ENCODE peak calls at places on chromosomes 6 and 20, in seven cellular contexts. One of them, this sample, is unnamed.

GRCh38 chr6:35152067-35152707 is 11.0 kb upstream of the TCP11 start:
- DNase-seq in caudate nucleus: no peak
- DNase-seq in activated CD4-positive, CD25-positive, alpha-beta regulatory T cell: no peak
- DNase-seq in foreskin fibroblast: no peak
- DNase-seq in amniotic stem cell: no peak
- DNase-seq in CD8-positive, alpha-beta T cell: no peak
- DNase-seq in activated naive CD8-positive, alpha-beta T cell treated with anti-CD3 and anti-CD28 coated beads, Interleukin-2, amount 10 ng/mL, durations not matched to agents 7 days and 5 days: no peak
- DNase-seq in this sample: no peak

GRCh38 chr20:1281279-1282057 is 15.4 kb downstream of the SNPH start:
- DNase-seq in caudate nucleus: no peak
- DNase-seq in activated CD4-positive, CD25-positive, alpha-beta regulatory T cell: no peak
- DNase-seq in foreskin fibroblast: no peak
- DNase-seq in amniotic stem cell: no peak
- DNase-seq in CD8-positive, alpha-beta T cell: no peak
- DNase-seq in activated naive CD8-positive, alpha-beta T cell treated with anti-CD3 and anti-CD28 coated beads, Interleukin-2, amount 10 ng/mL, durations not matched to agents 7 days and 5 days: no peak
- DNase-seq in this sample: no peak

GRCh38 chr20:61531553-61532345 is 279.7 kb downstream of the CDH4 start:
- DNase-seq in caudate nucleus: no peak
- DNase-seq in activated CD4-positive, CD25-positive, alpha-beta regulatory T cell: no peak
- DNase-seq in foreskin fibroblast: no peak
- DNase-seq in amniotic stem cell: no peak
- DNase-seq in CD8-positive, alpha-beta T cell: no peak
- DNase-seq in activated naive CD8-positive, alpha-beta T cell treated with anti-CD3 and anti-CD28 coated beads, Interleukin-2, amount 10 ng/mL, durations not matched to agents 7 days and 5 days: no peak
- DNase-seq in this sample: no peak

GRCh38 chr6:90712165-90712564 is 125.3 kb upstream of the MAP3K7 start:
- DNase-seq in caudate nucleus: no peak
- DNase-seq in activated CD4-positive, CD25-positive, alpha-beta regulatory T cell: no peak
- DNase-seq in foreskin fibroblast: no peak
- DNase-seq in amniotic stem cell: no peak
- DNase-seq in CD8-positive, alpha-beta T cell: no peak
- DNase-seq in activated naive CD8-positive, alpha-beta T cell treated with anti-CD3 and anti-CD28 coated beads, Interleukin-2, amount 10 ng/mL, durations not matched to agents 7 days and 5 days: no peak
- DNase-seq in this sample: no peak

GRCh38 chr6:157139054-157139708 is 184.1 kb downstream of the TMEM242 start:
- DNase-seq in caudate nucleus: no peak
- DNase-seq in activated CD4-positive, CD25-positive, alpha-beta regulatory T cell: no peak
- DNase-seq in foreskin fibroblast: no peak
- DNase-seq in amniotic stem cell: no peak
- DNase-seq in CD8-positive, alpha-beta T cell: no peak
- DNase-seq in activated naive CD8-positive, alpha-beta T cell treated with anti-CD3 and anti-CD28 coated beads, Interleukin-2, amount 10 ng/mL, durations not matched to agents 7 days and 5 days: no peak
- DNase-seq in this sample: no peak

GRCh38 chr6:167311286-167311685 is 13.6 kb upstream of the TTLL2 start:
- DNase-seq in caudate nucleus: peak; percentile 15
- DNase-seq in activated CD4-positive, CD25-positive, alpha-beta regulatory T cell: no peak
- DNase-seq in foreskin fibroblast: no peak
- DNase-seq in amniotic stem cell: no peak
- DNase-seq in CD8-positive, alpha-beta T cell: no peak
- DNase-seq in activated naive CD8-positive, alpha-beta T cell treated with anti-CD3 and anti-CD28 coated beads, Interleukin-2, amount 10 ng/mL, durations not matched to agents 7 days and 5 days: no peak
- DNase-seq in this sample: no peak

GRCh38 chr20:20734475-20734948 is 22.1 kb upstream of the RALGAPA2 start:
- DNase-seq in caudate nucleus: no peak
- DNase-seq in activated CD4-positive, CD25-positive, alpha-beta regulatory T cell: no peak
- DNase-seq in foreskin fibroblast: no peak
- DNase-seq in amniotic stem cell: no peak
- DNase-seq in CD8-positive, alpha-beta T cell: no peak
- DNase-seq in activated naive CD8-positive, alpha-beta T cell treated with anti-CD3 and anti-CD28 coated beads, Interleukin-2, amount 10 ng/mL, durations not matched to agents 7 days and 5 days: no peak
- DNase-seq in this sample: peak; percentile 12

GRCh38 chr6:83970582-83970981 is 63.0 kb upstream of the MRAP2 start:
- DNase-seq in caudate nucleus: no peak
- DNase-seq in activated CD4-positive, CD25-positive, alpha-beta regulatory T cell: no peak
- DNase-seq in foreskin fibroblast: no peak
- DNase-seq in amniotic stem cell: no peak
- DNase-seq in CD8-positive, alpha-beta T cell: no peak
- DNase-seq in activated naive CD8-positive, alpha-beta T cell treated with anti-CD3 and anti-CD28 coated beads, Interleukin-2, amount 10 ng/mL, durations not matched to agents 7 days and 5 days: no peak
- DNase-seq in this sample: no peak

GRCh38 chr6:106530502-106530901 is 98.8 kb downstream of the RTN4IP1 start:
- DNase-seq in caudate nucleus: no peak
- DNase-seq in activated CD4-positive, CD25-positive, alpha-beta regulatory T cell: no peak
- DNase-seq in foreskin fibroblast: peak; percentile 75
- DNase-seq in amniotic stem cell: no peak
- DNase-seq in CD8-positive, alpha-beta T cell: no peak
- DNase-seq in activated naive CD8-positive, alpha-beta T cell treated with anti-CD3 and anti-CD28 coated beads, Interleukin-2, amount 10 ng/mL, durations not matched to agents 7 days and 5 days: no peak
- DNase-seq in this sample: no peak

GRCh38 chr6:140957334-140957733 is 1175.4 kb upstream of the GJE1 start:
- DNase-seq in caudate nucleus: no peak
- DNase-seq in activated CD4-positive, CD25-positive, alpha-beta regulatory T cell: no peak
- DNase-seq in foreskin fibroblast: no peak
- DNase-seq in amniotic stem cell: no peak
- DNase-seq in CD8-positive, alpha-beta T cell: no peak
- DNase-seq in activated naive CD8-positive, alpha-beta T cell treated with anti-CD3 and anti-CD28 coated beads, Interleukin-2, amount 10 ng/mL, durations not matched to agents 7 days and 5 days: no peak
- DNase-seq in this sample: no peak

GRCh38 chr6:27025351-27025750 is 222.2 kb upstream of the PRSS16 start:
- DNase-seq in caudate nucleus: no peak
- DNase-seq in activated CD4-positive, CD25-positive, alpha-beta regulatory T cell: no peak
- DNase-seq in foreskin fibroblast: no peak
- DNase-seq in amniotic stem cell: no peak
- DNase-seq in CD8-positive, alpha-beta T cell: no peak
- DNase-seq in activated naive CD8-positive, alpha-beta T cell treated with anti-CD3 and anti-CD28 coated beads, Interleukin-2, amount 10 ng/mL, durations not matched to agents 7 days and 5 days: no peak
- DNase-seq in this sample: no peak

GRCh38 chr6:41367700-41368099 is 32.3 kb downstream of the NCR2 start:
- DNase-seq in caudate nucleus: peak; percentile 45
- DNase-seq in activated CD4-positive, CD25-positive, alpha-beta regulatory T cell: no peak
- DNase-seq in foreskin fibroblast: no peak
- DNase-seq in amniotic stem cell: peak; percentile 9
- DNase-seq in CD8-positive, alpha-beta T cell: no peak
- DNase-seq in activated naive CD8-positive, alpha-beta T cell treated with anti-CD3 and anti-CD28 coated beads, Interleukin-2, amount 10 ng/mL, durations not matched to agents 7 days and 5 days: no peak
- DNase-seq in this sample: no peak

This sample was measured in immature natural killer cell.